ENCODE peak calls at places on chromosomes 4 and X, in six cellular contexts. W is lung, O is hepatic stellate cell, S is naive B cell, N is choroid plexus epithelial cell, C is substantia nigra. Z is an unnamed sample.

GRCh38 chr4:23855912-23856605 is 33.8 kb downstream of the PPARGC1A start:
- DNase-seq in C (no peak), O (peak), N (peak), W (no peak), S (no peak), Z (no peak)

GRCh38 chr4:77629885-77630284 is 24.3 kb downstream of the CXCL13 start:
- DNase-seq in C (no peak), S (no peak), O (no peak), W (no peak), N (no peak), Z (no peak)

GRCh38 chr4:24736066-24736465 is 59.3 kb upstream of the SOD3 start:
- DNase-seq in S (no peak), C (no peak), W (no peak), O (peak), N (peak), Z (no peak)

GRCh38 chrX:102832661-102833060 is 104.4 kb upstream of the RAB40AL start:
- DNase-seq in C (no peak), S (no peak), O (peak), N (peak), W (no peak), Z (no peak)

GRCh38 chr4:78654809-78655208 is 103.2 kb downstream of the ANXA3 start:
- DNase-seq in O (peak), N (no peak), C (no peak), W (no peak), S (no peak), Z (no peak)

GRCh38 chr4:140813804-140814203 is 57.6 kb upstream of the TBC1D9 start:
- DNase-seq in C (no peak), W (no peak), S (no peak), O (no peak), N (no peak), Z (no peak)

GRCh38 chr4:121147923-121148443 is 16.1 kb downstream of the TNIP3 start:
- DNase-seq in S (no peak), O (no peak), N (no peak), W (no peak), C (no peak), Z (no peak)

GRCh38 chr4:92175250-92175649 is 128.5 kb upstream of the GRID2 start:
- DNase-seq in W (no peak), N (no peak), S (no peak), C (no peak), O (no peak), Z (no peak)

GRCh38 chr4:20248155-20248558 is 3.5 kb upstream of the SLIT2 start:
- DNase-seq in C (no peak), W (no peak), S (no peak), O (peak), N (peak), Z (no peak)

GRCh38 chrX:136759968-136760367 is 20.8 kb downstream of the ARHGEF6 start:
- DNase-seq in C (no peak), S (peak), W (no peak), N (no peak), O (no peak), Z (no peak)

GRCh38 chrX:67700607-67701006 is 156.8 kb downstream of the AR start:
- DNase-seq in C (no peak), O (no peak), S (no peak), N (no peak), W (no peak), Z (no peak)

GRCh38 chr4:1075809-1076524 is 37.4 kb downstream of the RNF212 start:
- DNase-seq in C (no peak), O (no peak), W (no peak), S (no peak), N (no peak), Z (no peak)

GRCh38 chr4:7886250-7886973 is 53.2 kb downstream of the AFAP1 start:
- DNase-seq in S (no peak), C (no peak), W (no peak), O (no peak), N (peak), Z (no peak)

GRCh38 chr4:6855692-6856297 is 53.8 kb upstream of the TBC1D14 start:
- DNase-seq in W (no peak), O (peak), C (no peak), S (no peak), N (peak), Z (no peak)

GRCh38 chr4:1491630-1492457 is 85.6 kb upstream of the NKX1-1 start:
- DNase-seq in N (no peak), S (no peak), O (no peak), W (no peak), C (no peak), Z (no peak)

GRCh38 chr4:139851133-139851532 is 185.5 kb downstream of the MGST2 start:
- DNase-seq in C (no peak), N (no peak), S (no peak), W (no peak), O (no peak), Z (no peak)

GRCh38 chrX:17531500-17531899 is 156.5 kb downstream of the NHS start:
- DNase-seq in O (no peak), W (no peak), N (no peak), C (no peak), S (no peak), Z (no peak)

GRCh38 chr4:36236159-36236558 is 8.2 kb downstream of the ARAP2 start:
- DNase-seq in O (no peak), C (no peak), S (no peak), N (no peak), W (no peak), Z (no peak)

GRCh38 chrX:4379071-4379470 is 665.6 kb upstream of the PRKX start:
- DNase-seq in S (no peak), O (no peak), W (no peak), N (no peak), C (no peak), Z (no peak)

GRCh38 chr4:7403001-7403400 is 31.7 kb downstream of the PSAPL1 start:
- DNase-seq in C (no peak), W (no peak), N (no peak), S (no peak), O (no peak), Z (peak)

GRCh38 chrX:133685806-133686205 is 270.5 kb upstream of the GPC4 start:
- DNase-seq in S (no peak), O (no peak), W (no peak), N (no peak), C (no peak), Z (no peak)

GRCh38 chr4:824461-825062 is 1.4 kb downstream of the CPLX1 start:
- DNase-seq in N (no peak), C (no peak), O (no peak), S (no peak), W (no peak), Z (peak)

GRCh38 chrX:39996561-39996960 is 101.2 kb downstream of the BCOR start:
- DNase-seq in N (no peak), W (no peak), C (no peak), S (no peak), O (no peak), Z (no peak)

GRCh38 chrX:150899191-150899757 is 806 bp upstream of the CD99L2 start:
- DNase-seq in S (peak), W (peak), C (peak), O (peak), N (peak), Z (peak)

Z was measured in spleen.